ENCODE peak calls at places on chromosomes 1 and 21, in six cellular contexts. V is heart left ventricle, R is mesendoderm, X is fibroblast of lung, Y is OCI-LY7, B is cardiac muscle cell. U is an unnamed sample. For H3K36me3, the result is how much of the 10 kb centered on the place peaks cover.

GRCh38 chr21:39630827-39631226 is 18.1 kb downstream of the B3GALT5 start:
- DNase-seq in V (no peak), R (no peak), X (peak), Y (no peak), B (no peak), U (no peak)

GRCh38 chr1:110370827-110371226 is 20.0 kb downstream of the SLC16A4 start:
- DNase-seq in V (no peak), R (no peak), X (peak), Y (no peak), B (no peak), U (no peak)

GRCh38 chr1:113615425-113615824 is 143.9 kb downstream of the PHTF1 start:
- DNase-seq in V (no peak), R (no peak), X (peak), Y (no peak), B (no peak), U (peak)

GRCh38 chr21:34510148-34511142 is 1.6 kb downstream of the KCNE1 start:
- DNase-seq in V (peak), R (peak), X (peak), Y (peak), B (peak), U (peak)

GRCh38 chr1:156813750-156814570 is 2.7 kb downstream of the SH2D2A start:
- DNase-seq in V (peak), R (peak), X (peak), Y (peak), B (peak), U (peak)

GRCh38 chr1:218837051-218837450 is 336.6 kb upstream of the LYPLAL1 start:
- DNase-seq in V (no peak), R (no peak), X (peak), Y (no peak), B (no peak), U (no peak)

GRCh38 chr21:35345954-35346353 is 296.9 kb upstream of the RUNX1 start:
- DNase-seq in V (no peak), R (no peak), X (no peak), Y (no peak), B (no peak), U (no peak)

GRCh38 chr1:158003409-158003805 is 10.0 kb downstream of the KIRREL1 start:
- DNase-seq in V (no peak), R (no peak), X (peak), Y (no peak), B (no peak), U (no peak)

GRCh38 chr1:12525311-12526181 is 92.5 kb downstream of the DHRS3 start:
- DNase-seq in V (no peak), R (no peak), X (no peak), Y (no peak), B (no peak), U (no peak)

GRCh38 chr1:112575154-112575804 is 43.7 kb downstream of the ST7L start:
- DNase-seq in V (no peak), R (no peak), X (peak), Y (no peak), B (no peak), U (peak)

GRCh38 chr1:46533179-46533864 is 18.1 kb downstream of the KNCN start:
- DNase-seq in V (peak), R (no peak), X (peak), Y (no peak), B (peak), U (peak)

GRCh38 chr1:69055223-69055622 is 512.5 kb upstream of the LRRC7 start:
- DNase-seq in V (no peak), R (no peak), X (peak), Y (no peak), B (no peak), U (no peak)

GRCh38 chr1:195697130-195697529 is 911.1 kb downstream of the KCNT2 start:
- DNase-seq in V (no peak), R (no peak), X (no peak), Y (no peak), B (no peak), U (no peak)

GRCh38 chr1:231929311-231929710 is 302.7 kb downstream of the DISC1 start:
- DNase-seq in V (peak), R (peak), X (peak), Y (no peak), B (peak), U (peak)

GRCh38 chr1:189939967-189940366 is 537.7 kb downstream of the BRINP3 start:
- DNase-seq in V (no peak), R (no peak), X (peak), Y (no peak), B (no peak), U (no peak)
- H3K27ac ChIP-seq in V (no peak), R (no peak), X (no peak), Y (no peak), B (no peak), U (no peak)

GRCh38 chr1:3888301-3888700 is 11.8 kb downstream of the C1orf174 start:
- DNase-seq in V (no peak), R (no peak), X (no peak), Y (no peak), B (no peak), U (no peak)
- H3K36me3 ChIP-seq in V (half or more), R (under half), X (under half), Y (half or more), B (under half), U (under half)

GRCh38 chr1:36116906-36117305 is 8.1 kb downstream of the COL8A2 start:
- DNase-seq in V (no peak), R (no peak), X (no peak), Y (no peak), B (no peak), U (no peak)

GRCh38 chr1:36114371-36114770 is 10.7 kb downstream of the COL8A2 start:
- DNase-seq in V (no peak), R (no peak), X (no peak), Y (no peak), B (no peak), U (no peak)

GRCh38 chr1:36112823-36113222 is 12.2 kb downstream of the COL8A2 start:
- DNase-seq in V (no peak), R (no peak), X (no peak), Y (no peak), B (no peak), U (no peak)

GRCh38 chr1:36115931-36116330 is 9.1 kb downstream of the COL8A2 start:
- DNase-seq in V (no peak), R (no peak), X (peak), Y (no peak), B (no peak), U (no peak)

GRCh38 chr1:36115200-36115669 is 9.8 kb downstream of the COL8A2 start:
- DNase-seq in V (no peak), R (no peak), X (peak), Y (no peak), B (no peak), U (no peak)
- H3K27ac ChIP-seq in V (no peak), R (no peak), X (peak), Y (no peak), B (no peak), U (no peak)

DNA sequence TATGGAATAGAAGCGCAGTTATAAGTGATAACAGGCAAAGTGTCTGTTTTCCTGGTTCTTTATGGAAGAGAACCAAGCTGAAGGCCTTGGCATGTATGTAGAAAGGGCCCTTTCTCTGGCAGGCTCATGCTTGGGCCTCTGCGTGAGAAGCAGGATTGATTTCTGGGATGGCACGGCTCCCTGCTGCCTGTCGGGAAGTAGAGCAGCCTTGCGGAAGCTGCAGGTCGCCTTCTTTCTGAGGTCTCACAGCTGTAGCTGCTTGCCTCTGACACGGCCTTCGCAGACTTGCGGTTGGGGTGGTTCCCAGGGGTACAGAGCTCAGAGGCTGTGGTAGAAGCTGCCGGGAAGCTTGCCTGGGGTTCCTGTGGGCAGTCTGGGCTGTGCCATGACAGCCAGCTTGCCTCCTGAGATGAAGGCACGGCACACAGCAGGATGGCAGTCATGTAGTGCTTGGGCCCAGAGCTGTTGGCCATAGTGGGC is 39.4 kb downstream of the TRAPPC10 start:
- DNase-seq in V (peak), R (no peak), X (peak), Y (no peak), B (no peak), U (no peak)
- H3K36me3 ChIP-seq in V (under half), R (under half), X (under half), Y (under half), B (under half), U (under half)

GRCh38 chr21:46455575-46456385 is 2.9 kb upstream of the DIP2A start:
- DNase-seq in V (peak), R (peak), X (peak), Y (no peak), B (no peak), U (peak)

GRCh38 chr21:46456750-46457149 is 1.9 kb upstream of the DIP2A start:
- DNase-seq in V (no peak), R (no peak), X (no peak), Y (no peak), B (no peak), U (no peak)

GRCh38 chr21:46454142-46454541 is 4.5 kb upstream of the DIP2A start:
- DNase-seq in V (no peak), R (no peak), X (peak), Y (no peak), B (no peak), U (no peak)

GRCh38 chr21:46452719-46453118 is 6.0 kb upstream of the DIP2A start:
- DNase-seq in V (no peak), R (no peak), X (no peak), Y (no peak), B (no peak), U (no peak)

DNA sequence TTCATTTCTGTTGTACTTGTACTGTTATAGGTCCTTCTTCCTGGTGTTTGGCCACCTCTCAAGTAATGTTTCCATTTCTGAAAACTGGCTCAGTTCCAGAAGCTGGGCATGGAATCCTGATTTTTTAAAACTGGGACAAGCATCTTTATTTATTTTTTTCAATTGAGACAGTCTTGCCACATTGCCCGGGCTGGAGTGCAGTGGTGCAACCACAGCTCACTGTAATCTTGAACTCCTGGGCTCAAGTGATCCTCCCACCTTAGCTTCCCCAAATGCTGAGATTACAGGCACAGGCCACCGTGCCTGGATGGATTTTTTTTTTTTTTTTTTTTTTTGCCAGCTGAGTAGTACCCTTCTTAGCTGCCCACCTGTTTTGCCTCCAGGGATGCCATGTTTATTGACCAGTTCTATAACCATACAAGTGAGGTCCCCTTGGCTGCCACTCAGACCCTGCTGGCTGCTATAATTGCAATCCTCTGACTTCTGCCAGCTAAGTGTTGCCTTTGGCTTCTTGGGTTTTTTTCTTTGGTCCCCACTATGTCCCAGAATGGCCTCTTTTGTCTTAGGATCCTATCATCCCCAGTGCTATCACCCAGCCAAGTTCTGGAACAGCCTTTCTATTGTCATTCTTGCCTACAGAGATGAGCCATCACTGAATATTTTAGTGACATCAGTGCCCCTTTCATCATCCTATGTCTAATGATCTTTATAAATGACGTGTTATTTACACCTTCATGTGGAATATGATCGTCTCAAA is 3.9 kb upstream of the DIP2A start:
- DNase-seq in V (no peak), R (no peak), X (no peak), Y (no peak), B (no peak), U (no peak)
- H3K27ac ChIP-seq in V (peak), R (no peak), X (no peak), Y (no peak), B (no peak), U (no peak)

GRCh38 chr1:169873582-169874200 is 20.0 kb downstream of the SCYL3 start:
- DNase-seq in V (no peak), R (no peak), X (peak), Y (no peak), B (no peak), U (no peak)
- H3K36me3 ChIP-seq in V (half or more), R (under half), X (under half), Y (half or more), B (half or more), U (under half)

DNA sequence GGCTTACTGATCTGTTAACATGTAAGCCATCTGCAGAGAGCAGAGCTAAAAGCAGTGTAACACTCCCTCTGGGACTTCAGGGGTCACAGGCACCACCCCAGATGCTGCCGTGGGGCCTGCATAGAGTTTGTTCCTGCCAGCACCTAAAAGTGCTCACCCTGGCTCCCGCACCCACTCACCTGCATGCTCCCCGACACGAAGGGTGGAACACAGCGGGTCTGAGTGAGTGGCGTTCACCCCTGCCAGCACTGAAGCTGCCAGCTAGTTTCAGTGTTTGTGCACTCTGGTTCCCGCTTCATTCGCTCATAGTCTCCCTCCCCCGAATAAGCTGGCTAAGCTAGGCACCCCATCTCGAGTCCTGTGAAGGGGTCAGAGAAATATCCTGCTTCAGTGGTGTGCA is 1681.0 kb downstream of the NCAM2 start:
- DNase-seq in V (no peak), R (no peak), X (no peak), Y (no peak), B (no peak), U (no peak)
- H3K27ac ChIP-seq in V (no peak), R (no peak), X (no peak), Y (no peak), B (no peak), U (no peak)

DNA sequence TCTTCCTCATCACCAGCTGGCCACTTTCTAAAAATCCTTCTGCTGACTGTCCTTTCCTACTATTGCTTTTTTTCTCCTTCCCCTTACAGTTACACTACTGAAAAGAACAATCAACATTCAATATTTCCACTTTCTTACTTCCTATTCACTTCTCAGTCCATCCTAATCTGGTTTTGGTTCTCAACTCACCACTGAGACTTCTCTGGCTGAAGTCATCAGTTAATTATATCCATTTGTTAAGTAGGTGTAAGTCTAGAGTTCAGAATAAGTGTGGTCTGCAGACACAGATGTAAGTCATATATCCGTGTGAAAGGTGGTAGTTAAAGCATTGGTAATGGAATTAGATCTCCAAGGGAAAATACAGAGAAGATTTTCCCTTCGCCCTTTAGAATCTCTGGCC is 21.4 kb downstream of the PEA15 start:
- DNase-seq in V (no peak), R (no peak), X (no peak), Y (no peak), B (no peak), U (no peak)
- H3K36me3 ChIP-seq in V (half or more), R (under half), X (under half), Y (half or more), B (half or more), U (half or more)

GRCh38 chr1:180585994-180586359 is 27.2 kb downstream of the OVAAL start:
- DNase-seq in V (no peak), R (no peak), X (no peak), Y (no peak), B (no peak), U (no peak)
- H3K27ac ChIP-seq in V (no peak), R (no peak), X (no peak), Y (no peak), B (no peak), U (no peak)

U was measured in A673.